ENCODE peak calls at places on chromosomes 5 and 9, in seven cellular contexts. A is H9, K is IMR-90, Y is mesendoderm, B is trophoblast cell, P is mesenchymal stem cell, S is H1. L is an unnamed sample.

GRCh38 chr5:151037561-151038291 is 17.3 kb downstream of the GPX3 start:
- DNase-seq in A (no peak), K (peak), Y (no peak), B (no peak), P (peak), S (no peak), L (no peak)

GRCh38 chr9:36572515-36573418 is at the start of gene MELK:
- DNase-seq in A (peak), K (peak), Y (peak), B (peak), P (peak), S (no peak), L (peak)

GRCh38 chr5:58071566-58071965 is 388.3 kb downstream of the PLK2 start:
- DNase-seq in A (no peak), K (no peak), Y (peak), B (no peak), P (no peak), S (no peak), L (peak)

GRCh38 chr5:56876325-56876724 is 33.1 kb upstream of the SETD9 start:
- DNase-seq in A (no peak), K (peak), Y (no peak), B (no peak), P (no peak), S (no peak), L (no peak)

GRCh38 chr9:137531099-137531765 is 19.0 kb downstream of the PNPLA7 start:
- DNase-seq in A (no peak), K (peak), Y (no peak), B (no peak), P (peak), S (no peak), L (no peak)

GRCh38 chr5:143767162-143767561 is 44.8 kb upstream of the HMHB1 start:
- DNase-seq in A (no peak), K (no peak), Y (no peak), B (no peak), P (no peak), S (no peak), L (no peak)

GRCh38 chr5:90983148-90983547 is 400.0 kb downstream of the ARRDC3 start:
- DNase-seq in A (no peak), K (peak), Y (no peak), B (peak), P (peak), S (no peak), L (no peak)

GRCh38 chr5:174030289-174030688 is 15.2 kb upstream of the NSG2 start:
- DNase-seq in A (no peak), K (no peak), Y (no peak), B (no peak), P (no peak), S (no peak), L (no peak)

GRCh38 chr5:16502866-16503265 is 37.3 kb upstream of the ZNF622 start:
- DNase-seq in A (no peak), K (peak), Y (no peak), B (no peak), P (peak), S (no peak), L (no peak)

GRCh38 chr5:23026252-23027170 is 173.4 kb upstream of the CDH12 start:
- DNase-seq in A (no peak), K (no peak), Y (no peak), B (no peak), P (peak), S (no peak), L (no peak)

GRCh38 chr5:159878988-159879471 is 37.3 kb upstream of the ADRA1B start:
- DNase-seq in A (peak), K (peak), Y (peak), B (peak), P (peak), S (peak), L (peak)

GRCh38 chr5:107952450-107952849 is 281.7 kb upstream of the EFNA5 start:
- DNase-seq in A (no peak), K (no peak), Y (no peak), B (no peak), P (no peak), S (no peak), L (no peak)

GRCh38 chr5:42555010-42555409 is 131.8 kb downstream of the GHR start:
- DNase-seq in A (no peak), K (no peak), Y (no peak), B (no peak), P (no peak), S (no peak), L (no peak)

GRCh38 chr9:134913713-134914500 is 3.8 kb downstream of the FCN1 start:
- DNase-seq in A (no peak), K (no peak), Y (no peak), B (no peak), P (no peak), S (no peak), L (no peak)

GRCh38 chr5:149403923-149404745 is 25.0 kb upstream of the IL17B start:
- DNase-seq in A (no peak), K (peak), Y (peak), B (peak), P (peak), S (no peak), L (no peak)

GRCh38 chr5:177405312-177405711 is 4.1 kb downstream of the F12 start:
- DNase-seq in A (no peak), K (no peak), Y (no peak), B (no peak), P (no peak), S (no peak), L (no peak)

GRCh38 chr9:116605904-116606341 is 81.2 kb upstream of the TRIM32 start:
- DNase-seq in A (no peak), K (no peak), Y (no peak), B (no peak), P (no peak), S (no peak), L (no peak)

GRCh38 chr5:143635146-143635752 is 176.7 kb upstream of the HMHB1 start:
- DNase-seq in A (no peak), K (peak), Y (no peak), B (no peak), P (peak), S (no peak), L (no peak)

GRCh38 chr5:124642148-124642547 is 104.3 kb downstream of the ZNF608 start:
- DNase-seq in A (no peak), K (no peak), Y (no peak), B (no peak), P (peak), S (no peak), L (no peak)

GRCh38 chr5:175116466-175117048 is 327.4 kb downstream of the DRD1 start:
- DNase-seq in A (no peak), K (no peak), Y (no peak), B (no peak), P (no peak), S (no peak), L (no peak)

GRCh38 chr5:140358738-140359310 is 1.2 kb upstream of the SLC4A9 start:
- DNase-seq in A (peak), K (peak), Y (peak), B (peak), P (peak), S (no peak), L (peak)

GRCh38 chr9:79687131-79687447 is 115.3 kb downstream of the TLE4 start:
- DNase-seq in A (no peak), K (no peak), Y (no peak), B (no peak), P (no peak), S (no peak), L (no peak)

GRCh38 chr5:5320062-5320805 is 102.2 kb upstream of the ICE1 start:
- DNase-seq in A (no peak), K (no peak), Y (peak), B (no peak), P (no peak), S (no peak), L (no peak)

GRCh38 chr5:178288373-178289368 is 56.1 kb upstream of the PHYKPL start:
- DNase-seq in A (no peak), K (no peak), Y (no peak), B (no peak), P (no peak), S (no peak), L (peak)

GRCh38 chr5:141876628-141877477 is 1.4 kb downstream of the PCDH1 start:
- DNase-seq in A (no peak), K (no peak), Y (peak), B (no peak), P (peak), S (no peak), L (no peak)

GRCh38 chr5:85843535-85843934 is 774.2 kb upstream of the COX7C start:
- DNase-seq in A (no peak), K (no peak), Y (no peak), B (no peak), P (no peak), S (no peak), L (no peak)

GRCh38 chr9:33379666-33380389 is 22.5 kb downstream of the AQP7 start:
- DNase-seq in A (no peak), K (no peak), Y (no peak), B (no peak), P (no peak), S (no peak), L (no peak)

GRCh38 chr5:159489779-159490178 is 159.5 kb upstream of the IL12B start:
- DNase-seq in A (no peak), K (no peak), Y (no peak), B (no peak), P (no peak), S (no peak), L (no peak)

GRCh38 chr9:98998441-98999151 is 54.9 kb downstream of the COL15A1 start:
- DNase-seq in A (peak), K (peak), Y (peak), B (peak), P (peak), S (peak), L (peak)

GRCh38 chr5:111948517-111948916 is 191.5 kb upstream of the NREP start:
- DNase-seq in A (no peak), K (peak), Y (no peak), B (no peak), P (peak), S (no peak), L (no peak)

GRCh38 chr9:90903731-90904422 is 102.3 kb downstream of the SYK start:
- DNase-seq in A (no peak), K (no peak), Y (no peak), B (no peak), P (no peak), S (no peak), L (no peak)

GRCh38 chr5:61665939-61666621 is 334.0 kb downstream of the ZSWIM6 start:
- DNase-seq in A (no peak), K (no peak), Y (no peak), B (no peak), P (no peak), S (no peak), L (no peak)

GRCh38 chr5:34996236-34996635 is 51.5 kb downstream of the AGXT2 start:
- DNase-seq in A (no peak), K (no peak), Y (no peak), B (no peak), P (no peak), S (no peak), L (no peak)

GRCh38 chr9:37034938-37035471 is 937 bp upstream of the PAX5 start:
- DNase-seq in A (peak), K (no peak), Y (peak), B (no peak), P (no peak), S (no peak), L (no peak)

DNA sequence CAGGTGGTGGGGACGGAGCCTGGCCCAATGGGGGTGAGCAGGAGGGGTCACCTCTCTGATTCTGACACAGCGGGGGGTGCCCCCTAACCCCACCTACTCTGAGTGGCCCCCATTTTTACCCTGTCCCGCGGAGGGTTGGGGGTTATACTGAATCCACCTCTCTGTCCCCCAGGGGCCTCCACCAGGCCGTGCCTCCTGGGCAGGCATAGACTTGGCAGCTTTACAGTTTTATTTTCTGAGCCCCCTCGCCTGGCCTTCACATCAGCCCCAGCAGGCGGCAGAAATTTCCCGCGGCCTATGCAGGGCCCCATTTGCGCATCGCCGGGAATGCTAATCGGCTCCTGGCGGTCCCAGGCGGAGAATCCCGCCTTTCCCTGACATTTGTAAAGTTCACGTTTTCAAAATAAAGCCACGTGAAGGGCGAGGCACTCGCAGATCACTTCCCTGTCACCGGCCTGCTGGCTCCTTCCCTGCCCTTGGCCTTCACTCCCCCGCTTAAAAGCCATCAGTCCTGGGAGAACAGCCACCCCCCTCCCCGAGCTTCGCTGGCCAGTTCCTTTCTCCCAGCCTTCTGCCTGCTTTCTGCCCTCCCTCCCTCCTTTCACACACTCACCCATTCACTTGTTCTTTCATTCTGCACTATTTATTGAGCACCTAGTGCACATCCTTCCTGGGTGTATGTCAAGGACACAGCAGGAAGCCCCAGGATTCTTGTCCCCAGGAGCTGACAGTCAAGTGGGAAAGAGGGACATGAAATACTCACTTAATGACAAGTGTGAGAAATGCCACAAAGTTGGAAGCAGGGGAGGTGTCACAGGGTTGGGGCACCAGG is 17.5 kb upstream of the LAMC3 start:
- DNase-seq in A (peak), K (no peak), Y (peak), B (no peak), P (no peak), S (no peak), L (no peak)
- H3K4ac ChIP-seq in A (no peak), K (no peak), Y (no peak), B (no peak), P (no peak), S (no peak), L (no peak)

GRCh38 chr9:129008469-129008965 is 19.6 kb downstream of the SH3GLB2 start:
- DNase-seq in A (no peak), K (no peak), Y (no peak), B (no peak), P (no peak), S (no peak), L (no peak)
- H3K4ac ChIP-seq in A (no peak), K (no peak), Y (no peak), B (no peak), P (no peak), S (no peak), L (no peak)

GRCh38 chr9:111634860-111635259 is 3.7 kb downstream of the DNAJC25 start:
- DNase-seq in A (no peak), K (no peak), Y (no peak), B (no peak), P (no peak), S (no peak), L (no peak)
- H3K4ac ChIP-seq in A (no peak), K (no peak), Y (no peak), B (peak), P (no peak), S (no peak), L (no peak)

DNA sequence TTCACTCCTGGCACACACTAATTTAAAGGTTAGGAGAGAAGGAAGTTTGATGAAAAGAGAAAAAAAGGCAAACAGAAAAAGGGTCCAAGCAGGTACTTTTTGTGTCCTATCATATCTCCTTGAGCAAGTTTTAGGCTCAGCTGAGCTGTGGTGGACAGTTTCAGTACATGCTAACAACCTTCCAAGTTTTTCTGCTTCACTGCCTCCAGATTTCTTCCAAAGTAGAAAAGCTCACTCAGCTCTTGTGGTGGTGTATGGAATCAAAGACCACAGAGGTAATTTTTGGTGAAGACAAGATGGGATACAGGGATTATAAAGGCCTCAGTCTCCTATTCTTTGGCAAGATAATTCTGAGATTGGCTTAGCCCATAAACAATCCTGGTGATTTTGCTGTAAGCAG is 921.8 kb downstream of the NR2F1-AS1 start:
- DNase-seq in A (no peak), K (no peak), Y (no peak), B (no peak), P (no peak), S (no peak), L (no peak)
- H3K4ac ChIP-seq in A (no peak), K (no peak), Y (no peak), B (no peak), P (no peak), S (no peak), L (no peak)

GRCh38 chr5:67619235-67619634 is 422.6 kb upstream of the CD180 start:
- DNase-seq in A (no peak), K (no peak), Y (no peak), B (no peak), P (no peak), S (no peak), L (no peak)
- H3K4ac ChIP-seq in A (no peak), K (no peak), Y (no peak), B (no peak), P (no peak), S (no peak), L (no peak)

DNA sequence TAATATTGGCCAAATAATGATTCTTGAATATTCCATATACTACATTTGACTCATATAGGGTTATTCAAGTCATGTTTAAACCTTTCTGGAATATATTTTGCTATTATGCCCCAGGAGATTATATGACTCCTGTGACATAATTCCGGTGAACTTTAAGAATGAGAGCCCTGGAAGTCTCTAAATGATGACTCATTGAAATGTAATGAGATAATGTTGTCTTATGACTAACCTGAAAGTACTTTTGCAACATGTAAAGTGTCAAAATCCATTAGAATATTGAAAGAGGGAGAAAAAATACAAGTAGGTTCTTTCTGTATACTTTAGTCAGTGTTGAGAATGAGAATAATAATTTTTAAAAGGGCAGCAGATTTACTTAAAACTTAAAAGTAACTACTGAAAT is 830.4 kb downstream of the MAT2B start:
- DNase-seq in A (no peak), K (peak), Y (peak), B (no peak), P (peak), S (no peak), L (no peak)
- H3K4ac ChIP-seq in A (no peak), K (no peak), Y (no peak), B (no peak), P (no peak), S (no peak), L (no peak)

GRCh38 chr5:180787025-180787424 is 15.6 kb downstream of the MGAT1 start:
- DNase-seq in A (no peak), K (peak), Y (peak), B (no peak), P (peak), S (no peak), L (no peak)

GRCh38 chr5:180785151-180785781 is 17.3 kb downstream of the MGAT1 start:
- DNase-seq in A (no peak), K (peak), Y (peak), B (peak), P (peak), S (no peak), L (no peak)

GRCh38 chr5:180785794-180786221 is 16.8 kb downstream of the MGAT1 start:
- DNase-seq in A (peak), K (peak), Y (peak), B (peak), P (peak), S (peak), L (peak)

GRCh38 chr5:180787711-180788431 is 14.7 kb downstream of the MGAT1 start:
- DNase-seq in A (peak), K (peak), Y (peak), B (peak), P (peak), S (no peak), L (no peak)

GRCh38 chr5:180786398-180787005 is 16.1 kb downstream of the MGAT1 start:
- DNase-seq in A (no peak), K (no peak), Y (peak), B (peak), P (peak), S (no peak), L (no peak)
- H3K4ac ChIP-seq in A (peak), K (peak), Y (no peak), B (peak), P (no peak), S (peak), L (no peak)

DNA sequence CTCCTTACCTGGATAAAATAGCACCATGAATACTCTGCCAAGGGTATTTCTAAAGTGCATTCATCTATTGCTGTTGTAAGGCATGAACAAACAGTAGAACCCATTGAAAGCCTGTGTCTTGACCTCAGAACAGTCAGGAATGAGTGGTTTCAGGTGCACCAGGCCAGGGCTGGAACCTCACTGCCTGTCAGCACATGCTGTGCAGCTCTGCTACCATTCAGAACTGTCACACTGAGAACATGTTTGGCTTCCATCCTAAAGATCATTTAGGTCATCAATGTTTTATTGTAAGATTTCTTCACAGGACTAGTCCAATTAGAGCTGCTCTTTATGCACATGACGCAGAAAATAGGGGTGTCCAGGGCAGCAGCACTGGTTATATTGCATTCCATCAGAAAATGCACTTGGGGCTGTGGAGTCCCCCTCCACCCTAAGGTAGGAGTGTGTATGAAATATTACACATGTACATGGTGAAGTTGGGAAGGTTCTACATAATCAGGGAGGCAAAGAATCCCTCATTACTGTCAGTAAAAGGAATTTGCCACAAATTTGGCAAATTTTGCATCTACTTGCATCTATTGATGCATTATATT is 408.0 kb downstream of the CTNND2 start:
- DNase-seq in A (no peak), K (no peak), Y (no peak), B (no peak), P (no peak), S (no peak), L (no peak)
- H3K4ac ChIP-seq in A (no peak), K (no peak), Y (no peak), B (no peak), P (no peak), S (no peak), L (no peak)

DNA sequence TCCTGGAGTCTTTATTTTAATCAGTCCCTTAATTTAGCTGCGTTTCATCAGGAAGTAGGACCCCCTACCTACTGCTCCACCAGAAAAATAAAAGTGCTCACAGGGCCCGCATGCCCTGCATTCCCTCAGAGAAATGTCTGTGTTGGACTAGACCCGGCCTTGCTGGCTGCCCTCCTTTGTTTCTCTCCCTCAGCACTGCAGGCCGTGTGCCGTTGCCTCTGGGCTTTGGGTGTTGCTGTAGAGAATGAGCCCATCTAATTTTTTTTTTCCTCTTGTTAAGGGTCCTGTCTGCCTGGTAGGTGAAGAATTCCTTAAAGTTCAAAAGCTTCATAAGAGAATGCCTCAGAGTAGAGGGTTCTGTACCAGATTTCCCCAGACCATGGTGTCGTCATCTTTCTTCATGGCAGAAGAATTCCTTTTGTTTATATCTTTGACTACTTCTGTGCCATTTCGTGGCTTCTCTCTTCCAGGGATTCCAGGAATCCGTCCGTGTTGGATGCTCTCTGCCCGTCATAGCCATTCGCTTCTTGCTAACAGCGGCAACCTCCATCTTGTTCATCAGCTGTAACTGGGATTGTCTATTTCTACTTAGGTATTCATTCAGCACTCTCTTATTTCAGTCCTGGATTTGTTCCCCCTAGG is 49.8 kb upstream of the ANGPTL2 start:
- DNase-seq in A (no peak), K (peak), Y (no peak), B (no peak), P (peak), S (no peak), L (no peak)
- H3K4ac ChIP-seq in A (no peak), K (peak), Y (no peak), B (no peak), P (peak), S (no peak), L (no peak)